ENCODE peak calls at places on chromosomes 5 and 9, in eight cellular contexts. One of them, this sample, is unnamed. For H3K4me1, the result is how much of the 10 kb centered on the place peaks cover.

GRCh38 chr5:35308391-35308790 is 78.1 kb upstream of the PRLR start:
- DNase-seq in breast epithelium: no peak
- DNase-seq in endodermal cell: peak
- DNase-seq in PC-3: no peak
- DNase-seq in cardiac muscle cell: no peak
- DNase-seq in uterus: no peak
- DNase-seq in mucosa of descending colon: no peak
- DNase-seq in effector memory CD4-positive, alpha-beta T cell: no peak
- DNase-seq in this sample: no peak

GRCh38 chr9:97046228-97046627 is 7.3 kb upstream of the CTSV start:
- DNase-seq in breast epithelium: peak
- DNase-seq in endodermal cell: peak
- DNase-seq in PC-3: peak
- DNase-seq in cardiac muscle cell: no peak
- DNase-seq in uterus: no peak
- DNase-seq in mucosa of descending colon: peak
- DNase-seq in effector memory CD4-positive, alpha-beta T cell: no peak
- DNase-seq in this sample: no peak

GRCh38 chr9:136089697-136090045 is 5.4 kb downstream of the NACC2 start:
- DNase-seq in breast epithelium: no peak
- DNase-seq in endodermal cell: no peak
- DNase-seq in PC-3: peak
- DNase-seq in cardiac muscle cell: no peak
- DNase-seq in uterus: no peak
- DNase-seq in mucosa of descending colon: no peak
- DNase-seq in effector memory CD4-positive, alpha-beta T cell: no peak
- DNase-seq in this sample: no peak

GRCh38 chr5:35264509-35264908 is 34.2 kb upstream of the PRLR start:
- DNase-seq in breast epithelium: no peak
- DNase-seq in endodermal cell: no peak
- DNase-seq in PC-3: no peak
- DNase-seq in cardiac muscle cell: no peak
- DNase-seq in uterus: no peak
- DNase-seq in mucosa of descending colon: no peak
- DNase-seq in effector memory CD4-positive, alpha-beta T cell: no peak
- DNase-seq in this sample: no peak

GRCh38 chr9:113654605-113655193 is 191.2 kb downstream of the RGS3 start:
- DNase-seq in breast epithelium: peak
- DNase-seq in endodermal cell: no peak
- DNase-seq in PC-3: no peak
- DNase-seq in cardiac muscle cell: no peak
- DNase-seq in uterus: peak
- DNase-seq in mucosa of descending colon: no peak
- DNase-seq in effector memory CD4-positive, alpha-beta T cell: no peak
- DNase-seq in this sample: peak

GRCh38 chr9:95626885-95627558 is 110.3 kb upstream of the PTCH1 start:
- DNase-seq in breast epithelium: no peak
- DNase-seq in endodermal cell: no peak
- DNase-seq in PC-3: no peak
- DNase-seq in cardiac muscle cell: no peak
- DNase-seq in uterus: peak
- DNase-seq in mucosa of descending colon: peak
- DNase-seq in effector memory CD4-positive, alpha-beta T cell: no peak
- DNase-seq in this sample: peak

GRCh38 chr9:89482950-89483349 is 15.0 kb downstream of the SEMA4D start:
- DNase-seq in breast epithelium: no peak
- DNase-seq in endodermal cell: no peak
- DNase-seq in PC-3: no peak
- DNase-seq in cardiac muscle cell: no peak
- DNase-seq in uterus: no peak
- DNase-seq in mucosa of descending colon: no peak
- DNase-seq in effector memory CD4-positive, alpha-beta T cell: no peak
- DNase-seq in this sample: no peak

GRCh38 chr5:28269978-28270377 is 1231.6 kb upstream of the CDH9 start:
- DNase-seq in breast epithelium: no peak
- DNase-seq in endodermal cell: no peak
- DNase-seq in PC-3: no peak
- DNase-seq in cardiac muscle cell: no peak
- DNase-seq in uterus: no peak
- DNase-seq in mucosa of descending colon: no peak
- DNase-seq in effector memory CD4-positive, alpha-beta T cell: no peak
- DNase-seq in this sample: no peak

GRCh38 chr5:98769006-98769255 is 4.5 kb upstream of the RGMB start:
- DNase-seq in breast epithelium: no peak
- DNase-seq in endodermal cell: peak
- DNase-seq in PC-3: peak
- DNase-seq in cardiac muscle cell: peak
- DNase-seq in uterus: no peak
- DNase-seq in mucosa of descending colon: peak
- DNase-seq in effector memory CD4-positive, alpha-beta T cell: no peak
- DNase-seq in this sample: peak

GRCh38 chr5:147507480-147508126 is 2.3 kb downstream of the DPYSL3 start:
- DNase-seq in breast epithelium: no peak
- DNase-seq in endodermal cell: no peak
- DNase-seq in PC-3: peak
- DNase-seq in cardiac muscle cell: no peak
- DNase-seq in uterus: peak
- DNase-seq in mucosa of descending colon: no peak
- DNase-seq in effector memory CD4-positive, alpha-beta T cell: no peak
- DNase-seq in this sample: no peak

GRCh38 chr9:84917366-84918063 is 248.0 kb downstream of the NTRK2 start:
- DNase-seq in breast epithelium: no peak
- DNase-seq in endodermal cell: no peak
- DNase-seq in PC-3: no peak
- DNase-seq in cardiac muscle cell: no peak
- DNase-seq in uterus: no peak
- DNase-seq in mucosa of descending colon: peak
- DNase-seq in effector memory CD4-positive, alpha-beta T cell: no peak
- DNase-seq in this sample: no peak

GRCh38 chr5:173751266-173751600 is 134.8 kb upstream of the BOD1 start:
- DNase-seq in breast epithelium: no peak
- DNase-seq in endodermal cell: no peak
- DNase-seq in PC-3: no peak
- DNase-seq in cardiac muscle cell: no peak
- DNase-seq in uterus: no peak
- DNase-seq in mucosa of descending colon: no peak
- DNase-seq in effector memory CD4-positive, alpha-beta T cell: no peak
- DNase-seq in this sample: no peak
- H3K4me1 ChIP-seq in breast epithelium: under half
- H3K4me1 ChIP-seq in endodermal cell: under half
- H3K4me1 ChIP-seq in PC-3: under half
- H3K4me1 ChIP-seq in cardiac muscle cell: under half
- H3K4me1 ChIP-seq in uterus: under half
- H3K4me1 ChIP-seq in mucosa of descending colon: under half
- H3K4me1 ChIP-seq in effector memory CD4-positive, alpha-beta T cell: under half
- H3K4me1 ChIP-seq in this sample: under half

DNA sequence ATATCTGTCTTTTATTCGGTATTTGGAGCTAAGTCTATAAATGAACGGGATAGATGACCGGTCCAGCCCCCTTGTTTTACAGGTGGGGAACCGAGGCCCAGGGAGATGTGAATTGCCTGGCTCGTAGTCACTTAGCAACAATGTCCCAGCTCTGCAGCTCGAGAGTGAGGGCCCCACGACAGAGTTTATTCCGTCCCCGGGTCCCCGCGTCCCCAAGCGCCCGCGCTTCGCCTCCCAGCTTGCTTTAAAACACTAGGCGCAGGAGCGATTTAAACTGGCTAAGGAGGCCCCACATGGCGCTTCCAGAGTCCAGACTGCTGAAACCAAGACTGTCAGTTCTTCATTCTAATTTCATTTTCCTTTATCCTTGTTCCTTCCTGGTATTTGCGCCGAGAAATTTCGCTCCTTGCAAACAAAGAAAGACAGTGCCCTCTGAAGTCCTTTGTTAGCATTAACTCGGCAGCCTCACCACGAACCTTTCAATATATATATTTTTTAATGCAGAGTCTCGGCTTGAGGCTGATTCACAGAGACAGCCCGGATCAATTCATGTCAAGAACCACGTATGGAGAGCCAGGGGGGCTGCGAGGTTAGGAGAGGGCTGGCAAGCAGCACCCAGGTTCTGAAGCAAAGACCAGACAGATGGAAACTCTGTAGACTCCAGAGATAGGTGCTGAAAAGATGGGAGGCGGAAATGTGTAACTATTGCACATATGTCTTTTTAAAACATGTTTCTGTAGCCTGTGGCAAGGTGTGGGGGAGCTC is 1.4 kb upstream of the ENC1 start:
- DNase-seq in breast epithelium: no peak
- DNase-seq in endodermal cell: peak
- DNase-seq in PC-3: peak
- DNase-seq in cardiac muscle cell: peak
- DNase-seq in uterus: peak
- DNase-seq in mucosa of descending colon: peak
- DNase-seq in effector memory CD4-positive, alpha-beta T cell: no peak
- DNase-seq in this sample: peak
- H3K4me3 ChIP-seq in breast epithelium: peak
- H3K4me3 ChIP-seq in endodermal cell: peak
- H3K4me3 ChIP-seq in PC-3: peak
- H3K4me3 ChIP-seq in cardiac muscle cell: peak
- H3K4me3 ChIP-seq in uterus: peak
- H3K4me3 ChIP-seq in mucosa of descending colon: no peak
- H3K4me3 ChIP-seq in effector memory CD4-positive, alpha-beta T cell: peak
- H3K4me3 ChIP-seq in this sample: peak

GRCh38 chr5:76494201-76494600 is 91.1 kb downstream of the IQGAP2 start:
- DNase-seq in breast epithelium: no peak
- DNase-seq in endodermal cell: no peak
- DNase-seq in PC-3: no peak
- DNase-seq in cardiac muscle cell: no peak
- DNase-seq in uterus: no peak
- DNase-seq in mucosa of descending colon: no peak
- DNase-seq in effector memory CD4-positive, alpha-beta T cell: no peak
- DNase-seq in this sample: no peak
- H3K4me1 ChIP-seq in breast epithelium: under half
- H3K4me1 ChIP-seq in endodermal cell: under half
- H3K4me1 ChIP-seq in PC-3: under half
- H3K4me1 ChIP-seq in cardiac muscle cell: under half
- H3K4me1 ChIP-seq in uterus: under half
- H3K4me1 ChIP-seq in mucosa of descending colon: under half
- H3K4me1 ChIP-seq in effector memory CD4-positive, alpha-beta T cell: under half
- H3K4me1 ChIP-seq in this sample: under half

GRCh38 chr9:126622872-126623271 is 9.1 kb downstream of the LMX1B start:
- DNase-seq in breast epithelium: peak
- DNase-seq in endodermal cell: no peak
- DNase-seq in PC-3: no peak
- DNase-seq in cardiac muscle cell: no peak
- DNase-seq in uterus: no peak
- DNase-seq in mucosa of descending colon: no peak
- DNase-seq in effector memory CD4-positive, alpha-beta T cell: no peak
- DNase-seq in this sample: no peak

GRCh38 chr9:126621919-126622735 is 8.4 kb downstream of the LMX1B start:
- DNase-seq in breast epithelium: peak
- DNase-seq in endodermal cell: peak
- DNase-seq in PC-3: no peak
- DNase-seq in cardiac muscle cell: no peak
- DNase-seq in uterus: no peak
- DNase-seq in mucosa of descending colon: no peak
- DNase-seq in effector memory CD4-positive, alpha-beta T cell: no peak
- DNase-seq in this sample: no peak

GRCh38 chr9:126623667-126624452 is 10.1 kb downstream of the LMX1B start:
- DNase-seq in breast epithelium: no peak
- DNase-seq in endodermal cell: peak
- DNase-seq in PC-3: no peak
- DNase-seq in cardiac muscle cell: no peak
- DNase-seq in uterus: no peak
- DNase-seq in mucosa of descending colon: no peak
- DNase-seq in effector memory CD4-positive, alpha-beta T cell: no peak
- DNase-seq in this sample: no peak

GRCh38 chr9:126624453-126624872 is 10.7 kb downstream of the LMX1B start:
- DNase-seq in breast epithelium: no peak
- DNase-seq in endodermal cell: no peak
- DNase-seq in PC-3: no peak
- DNase-seq in cardiac muscle cell: no peak
- DNase-seq in uterus: no peak
- DNase-seq in mucosa of descending colon: no peak
- DNase-seq in effector memory CD4-positive, alpha-beta T cell: no peak
- DNase-seq in this sample: no peak

GRCh38 chr9:126623314-126623666 is 9.6 kb downstream of the LMX1B start:
- DNase-seq in breast epithelium: no peak
- DNase-seq in endodermal cell: no peak
- DNase-seq in PC-3: no peak
- DNase-seq in cardiac muscle cell: no peak
- DNase-seq in uterus: no peak
- DNase-seq in mucosa of descending colon: no peak
- DNase-seq in effector memory CD4-positive, alpha-beta T cell: no peak
- DNase-seq in this sample: no peak
- H3K4me3 ChIP-seq in breast epithelium: peak
- H3K4me3 ChIP-seq in endodermal cell: no peak
- H3K4me3 ChIP-seq in PC-3: no peak
- H3K4me3 ChIP-seq in cardiac muscle cell: no peak
- H3K4me3 ChIP-seq in uterus: no peak
- H3K4me3 ChIP-seq in mucosa of descending colon: no peak
- H3K4me3 ChIP-seq in effector memory CD4-positive, alpha-beta T cell: no peak
- H3K4me3 ChIP-seq in this sample: no peak

DNA sequence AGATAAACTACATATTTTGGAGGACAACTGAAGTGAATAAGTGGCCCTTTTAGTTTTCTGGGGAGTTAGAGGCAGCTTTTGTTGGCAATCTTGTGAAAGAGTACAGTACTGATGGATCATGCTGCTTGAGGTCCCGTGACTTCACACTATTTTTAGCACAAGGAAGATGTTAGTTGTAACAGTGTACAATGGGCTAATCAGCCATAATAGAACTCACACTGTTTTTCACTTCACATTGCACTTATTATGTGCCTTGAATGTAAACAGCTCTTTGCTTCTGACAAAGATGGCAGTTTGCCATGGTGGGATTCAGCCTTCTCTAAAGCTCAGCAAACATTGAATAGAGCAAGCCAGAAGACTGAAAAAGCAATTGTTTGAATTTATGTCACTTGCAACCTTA is 176.7 kb upstream of the ZNF608 start:
- DNase-seq in breast epithelium: no peak
- DNase-seq in endodermal cell: no peak
- DNase-seq in PC-3: no peak
- DNase-seq in cardiac muscle cell: peak
- DNase-seq in uterus: no peak
- DNase-seq in mucosa of descending colon: no peak
- DNase-seq in effector memory CD4-positive, alpha-beta T cell: no peak
- DNase-seq in this sample: no peak
- H3K4me1 ChIP-seq in breast epithelium: under half
- H3K4me1 ChIP-seq in endodermal cell: under half
- H3K4me1 ChIP-seq in PC-3: under half
- H3K4me1 ChIP-seq in cardiac muscle cell: under half
- H3K4me1 ChIP-seq in uterus: under half
- H3K4me1 ChIP-seq in mucosa of descending colon: under half
- H3K4me1 ChIP-seq in effector memory CD4-positive, alpha-beta T cell: under half
- H3K4me1 ChIP-seq in this sample: under half

DNA sequence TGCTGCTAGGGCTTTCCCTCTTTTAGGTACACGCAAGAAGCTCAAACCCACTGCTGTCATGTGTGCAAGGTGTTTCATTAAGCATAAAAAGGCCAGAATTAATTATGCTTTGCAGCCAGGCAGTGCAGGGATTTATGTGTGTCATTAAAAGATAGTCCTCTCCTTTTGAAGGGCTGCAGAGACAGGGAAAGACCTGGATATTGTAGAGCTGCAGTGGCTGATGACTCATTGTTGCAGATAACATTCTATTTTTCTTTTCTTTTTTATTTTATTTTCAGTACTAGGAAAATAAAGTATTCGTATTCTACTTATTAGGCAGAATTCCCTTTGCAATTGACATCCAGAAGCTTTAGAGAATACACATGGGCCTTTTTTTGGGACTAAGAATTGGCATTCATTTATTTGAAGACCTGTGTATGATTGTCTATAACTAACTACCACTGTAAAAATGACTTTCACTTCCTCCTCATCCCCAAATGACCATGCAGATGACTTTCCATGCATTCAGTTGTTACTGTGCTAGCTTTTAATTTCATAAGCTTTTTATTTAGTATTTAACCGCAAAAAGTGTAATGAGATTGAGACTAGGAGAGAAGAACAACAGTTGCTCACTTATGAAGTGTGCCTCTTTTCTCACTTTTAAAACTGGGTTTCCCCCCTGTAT is 113.0 kb downstream of the PAM start:
- DNase-seq in breast epithelium: no peak
- DNase-seq in endodermal cell: no peak
- DNase-seq in PC-3: no peak
- DNase-seq in cardiac muscle cell: no peak
- DNase-seq in uterus: no peak
- DNase-seq in mucosa of descending colon: no peak
- DNase-seq in effector memory CD4-positive, alpha-beta T cell: no peak
- DNase-seq in this sample: no peak
- H3K4me3 ChIP-seq in breast epithelium: no peak
- H3K4me3 ChIP-seq in endodermal cell: no peak
- H3K4me3 ChIP-seq in PC-3: no peak
- H3K4me3 ChIP-seq in cardiac muscle cell: peak
- H3K4me3 ChIP-seq in uterus: no peak
- H3K4me3 ChIP-seq in mucosa of descending colon: no peak
- H3K4me3 ChIP-seq in effector memory CD4-positive, alpha-beta T cell: no peak
- H3K4me3 ChIP-seq in this sample: no peak

This sample was measured in tibial artery.